ENCODE peak calls at places on chromosomes 6 and 20, in five cellular contexts. R is RWPE1; O is RCC 7860; P is naive thymus-derived CD4-positive, alpha-beta T cell; S is foreskin fibroblast. H is an unnamed sample.

GRCh38 chr6:43683708-43684455 is 3.7 kb downstream of the MRPS18A start:
- DNase-seq in R (no peak), O (no peak), P (no peak), S (no peak), H (no peak)

GRCh38 chr20:10307359-10307735 is 88.7 kb downstream of the SNAP25 start:
- DNase-seq in R (no peak), O (no peak), P (no peak), S (no peak), H (no peak)

GRCh38 chr6:145929037-145929633 is 35.0 kb downstream of the SHPRH start:
- DNase-seq in R (peak; percentile 6), O (peak; percentile 10), P (peak; percentile 8), S (peak; percentile 64), H (peak; percentile 16)

GRCh38 chr6:52984247-52984646 is 10.8 kb downstream of the GSTA4 start:
- DNase-seq in R (no peak), O (peak; percentile 54), P (peak; percentile 77), S (no peak), H (no peak)

GRCh38 chr20:4829494-4830211 is 107.9 kb downstream of the PRND start:
- DNase-seq in R (no peak), O (no peak), P (no peak), S (no peak), H (peak; percentile 27)

GRCh38 chr6:158068893-158069799 is 87.5 kb downstream of the SYNJ2 start:
- DNase-seq in R (peak; percentile 95), O (peak; percentile 62), P (no peak), S (peak; percentile 68), H (no peak)

GRCh38 chr20:63124092-63124781 is 91.7 kb downstream of the YTHDF1 start:
- DNase-seq in R (peak; percentile 86), O (no peak), P (no peak), S (peak; percentile 12), H (no peak)

GRCh38 chr6:19333936-19334335 is 503.2 kb upstream of the ID4 start:
- DNase-seq in R (peak; percentile 78), O (peak; percentile 74), P (no peak), S (peak; percentile 4), H (no peak)

GRCh38 chr20:34388000-34388399 is 24.9 kb downstream of the ITCH start:
- DNase-seq in R (no peak), O (peak; percentile 69), P (no peak), S (no peak), H (peak; percentile 41)

GRCh38 chr6:49646942-49647341 is 10.3 kb upstream of the RHAG start:
- DNase-seq in R (no peak), O (no peak), P (no peak), S (no peak), H (no peak)

GRCh38 chr6:31738048-31738979 is 1.5 kb upstream of the MSH5 start:
- DNase-seq in R (peak; percentile 48), O (peak; percentile 83), P (peak; percentile 79), S (peak; percentile 88), H (peak; percentile 94)

GRCh38 chr6:39273394-39273793 is 40.8 kb downstream of the KCNK17 start:
- DNase-seq in R (no peak), O (no peak), P (no peak), S (no peak), H (no peak)

GRCh38 chr20:5164645-5165399 is 38.0 kb downstream of the CDS2 start:
- DNase-seq in R (no peak), O (no peak), P (no peak), S (no peak), H (no peak)

GRCh38 chr6:13677878-13678254 is 33.8 kb downstream of the RANBP9 start:
- DNase-seq in R (no peak), O (no peak), P (no peak), S (no peak), H (no peak)

GRCh38 chr6:131519670-131520436 is 53.2 kb upstream of the ARG1 start:
- DNase-seq in R (peak; percentile 34), O (no peak), P (peak; percentile 57), S (peak; percentile 64), H (peak; percentile 47)

GRCh38 chr6:169959129-169960002 is 207.9 kb downstream of the ERMARD start:
- DNase-seq in R (no peak), O (no peak), P (peak; percentile 67), S (no peak), H (no peak)

GRCh38 chr6:5968817-5969726 is 37.7 kb downstream of the NRN1 start:
- DNase-seq in R (peak; percentile 43), O (peak; percentile 14), P (no peak), S (peak; percentile 38), H (no peak)